ENCODE peak calls at places on chromosomes 7 and 10, in four cellular contexts. Q is H1, M is SK-N-SH, U is K562. K is an unnamed sample.

GRCh38 chr10:43048301-43049051 is 28.4 kb upstream of the RET start:
- DNase-seq in Q (no peak), M (peak), U (no peak), K (no peak)

GRCh38 chr7:87225696-87226095 is 6.2 kb upstream of the TMEM243 start:
- DNase-seq in Q (no peak), M (no peak), U (no peak), K (no peak)

GRCh38 chr7:27191716-27192545 is 6.9 kb upstream of the HOXA11 start:
- DNase-seq in Q (peak), M (no peak), U (no peak), K (no peak)

GRCh38 chr7:143479055-143479766 is 1.5 kb downstream of the TAS2R41 start:
- DNase-seq in Q (no peak), M (no peak), U (no peak), K (no peak)

GRCh38 chr10:91010952-91011351 is 90.1 kb upstream of the ANKRD1 start:
- DNase-seq in Q (no peak), M (no peak), U (no peak), K (no peak)

GRCh38 chr7:121305109-121305508 is 23.7 kb upstream of the WNT16 start:
- DNase-seq in Q (no peak), M (no peak), U (no peak), K (no peak)

GRCh38 chr10:78038791-78039547 is 5.3 kb downstream of the RPS24 start:
- DNase-seq in Q (no peak), M (no peak), U (no peak), K (no peak)

GRCh38 chr10:14837756-14838581 is at the start of the genes CDNF, HSPA14 and MSANTD7:
- DNase-seq in Q (peak), M (peak), U (peak), K (peak)

GRCh38 chr7:117656806-117657205 is 177.0 kb downstream of the CFTR start:
- DNase-seq in Q (no peak), M (no peak), U (no peak), K (no peak)

DNA sequence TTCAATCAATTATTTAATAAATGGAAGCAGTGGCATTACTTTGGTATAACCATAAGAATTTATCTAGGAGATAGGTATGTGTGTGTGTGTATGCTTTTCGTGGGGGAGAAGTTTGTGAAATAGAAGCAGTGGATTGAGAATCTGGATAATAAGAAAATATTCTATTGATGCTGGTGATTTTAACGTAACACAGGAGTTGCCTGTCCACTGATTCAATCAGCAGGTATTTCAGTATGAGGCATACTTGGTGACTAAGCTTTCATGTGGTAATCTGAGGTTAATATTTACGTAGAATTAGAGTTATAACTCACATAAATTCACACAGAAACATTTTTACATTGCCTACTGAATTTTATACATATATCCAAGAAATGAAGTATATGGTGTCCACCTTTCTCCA is 568.0 kb downstream of the ZWINT start:
- DNase-seq in Q (no peak), M (no peak), U (no peak), K (no peak)
- TF ChIP-seq NRF1 in Q (no peak), M (no peak), U (no peak), K (no peak)

GRCh38 chr7:55066938-55067337 is 48.1 kb downstream of the EGFR start:
- DNase-seq in Q (no peak), M (no peak), U (no peak), K (no peak)

GRCh38 chr7:55065511-55066229 is 46.9 kb downstream of the EGFR start:
- DNase-seq in Q (no peak), M (no peak), U (no peak), K (peak)

GRCh38 chr7:55067748-55068147 is 48.9 kb downstream of the EGFR start:
- DNase-seq in Q (no peak), M (no peak), U (no peak), K (no peak)

GRCh38 chr7:55065079-55065478 is 46.3 kb downstream of the EGFR start:
- DNase-seq in Q (no peak), M (no peak), U (no peak), K (peak)

DNA sequence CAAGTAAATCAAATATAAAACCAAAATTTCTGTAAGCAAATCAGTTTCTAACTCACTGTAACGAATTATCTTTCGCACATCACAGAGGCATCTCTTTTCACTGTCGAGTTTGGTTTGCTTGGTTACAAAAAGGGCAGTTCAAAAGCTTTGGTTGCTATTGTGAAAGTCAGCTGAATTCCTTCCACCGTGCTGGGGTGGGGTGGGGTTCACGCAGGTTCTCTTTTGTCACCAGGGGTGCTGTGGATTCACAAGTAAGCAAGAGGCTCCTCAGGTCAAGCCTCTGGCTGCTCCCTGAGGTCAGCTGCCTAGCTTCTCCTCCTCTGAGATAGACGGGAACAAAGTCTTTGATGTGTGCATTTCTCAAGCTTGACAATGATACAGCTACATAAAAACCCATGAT is 47.7 kb downstream of the EGFR start:
- DNase-seq in Q (no peak), M (no peak), U (no peak), K (no peak)
- H3K9ac ChIP-seq in Q (no peak), M (peak), U (no peak), K (no peak)

GRCh38 chr10:117299435-117299834 is 58.5 kb downstream of the SLC18A2 start:
- DNase-seq in Q (no peak), M (no peak), U (no peak), K (no peak)
- H3K27ac ChIP-seq in Q (no peak), M (no peak), U (no peak), K (no peak)

GRCh38 chr10:123147635-123148413 is at the start of gene HMX2:
- DNase-seq in Q (peak), M (peak), U (peak), K (no peak)
- TF ChIP-seq NRF1 in Q (no peak), M (no peak), U (no peak), K (no peak)

GRCh38 chr7:140689199-140690152 is 7.0 kb upstream of the NDUFB2 start:
- DNase-seq in Q (no peak), M (no peak), U (no peak), K (no peak)
- H3K9ac ChIP-seq in Q (no peak), M (no peak), U (no peak), K (no peak)

GRCh38 chr7:50356212-50356944 is 51.9 kb downstream of the IKZF1 start:
- DNase-seq in Q (no peak), M (no peak), U (peak), K (no peak)

GRCh38 chr7:50358306-50358705 is 53.8 kb downstream of the IKZF1 start:
- DNase-seq in Q (no peak), M (no peak), U (peak), K (no peak)

GRCh38 chr7:50357346-50357745 is 52.8 kb downstream of the IKZF1 start:
- DNase-seq in Q (no peak), M (no peak), U (no peak), K (no peak)

GRCh38 chr7:50355817-50356178 is 51.3 kb downstream of the IKZF1 start:
- DNase-seq in Q (no peak), M (no peak), U (peak), K (no peak)

GRCh38 chr7:50356945-50357268 is 52.4 kb downstream of the IKZF1 start:
- DNase-seq in Q (no peak), M (no peak), U (no peak), K (no peak)
- H3K27ac ChIP-seq in Q (no peak), M (no peak), U (peak), K (no peak)

DNA sequence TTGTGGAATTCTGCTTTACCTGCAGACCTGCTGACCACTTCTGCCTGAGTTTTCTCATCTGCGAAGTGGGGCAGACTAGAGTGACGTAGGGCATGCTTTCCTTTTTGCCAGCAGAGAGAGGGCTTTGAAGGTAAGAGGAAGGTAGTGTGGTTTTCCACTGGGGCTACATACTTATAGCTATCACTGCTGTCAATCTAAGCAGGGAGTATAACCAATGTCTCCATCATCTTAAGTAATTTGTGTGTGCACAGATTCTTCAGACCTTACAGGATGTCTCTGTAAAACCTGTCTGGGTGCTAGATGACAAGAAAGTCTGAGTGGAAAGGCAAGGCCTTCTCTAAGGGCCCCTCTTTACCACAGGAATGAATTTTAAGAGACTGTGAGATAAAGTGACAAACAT is 106.8 kb downstream of the RBM20 start:
- DNase-seq in Q (no peak), M (no peak), U (no peak), K (no peak)
- TF ChIP-seq NRF1 in Q (no peak), M (no peak), U (no peak), K (no peak)

DNA sequence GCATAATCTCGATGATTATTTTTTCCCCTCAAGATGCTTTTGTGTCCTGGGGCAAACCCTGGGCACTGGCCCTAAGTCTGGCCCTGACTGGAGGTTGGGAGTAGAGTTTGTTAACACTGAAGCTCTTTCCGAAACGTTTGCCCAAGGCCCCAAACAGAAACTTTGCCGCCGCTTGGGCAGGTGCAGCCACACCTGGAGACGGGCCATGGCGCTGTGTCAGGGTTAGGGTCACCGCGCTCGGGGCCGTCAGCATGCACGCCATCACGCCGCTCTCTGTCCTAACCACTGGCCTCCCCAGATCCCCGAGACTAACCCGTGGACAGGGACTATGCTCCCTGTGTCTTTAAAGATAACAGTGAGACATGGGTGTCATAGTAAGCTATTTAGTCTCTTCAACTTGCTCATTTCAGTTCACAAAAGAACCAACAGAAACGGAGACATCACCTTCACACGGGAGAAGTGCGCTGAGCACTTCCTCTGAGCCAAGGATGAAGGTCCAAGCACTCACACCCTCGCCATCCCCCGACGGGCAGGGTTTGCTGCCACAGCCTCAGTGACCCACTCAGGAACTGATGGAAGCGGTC is 85.3 kb upstream of the DIP2C start:
- DNase-seq in Q (no peak), M (no peak), U (no peak), K (no peak)
- H3K9ac ChIP-seq in Q (no peak), M (no peak), U (no peak), K (no peak)

DNA sequence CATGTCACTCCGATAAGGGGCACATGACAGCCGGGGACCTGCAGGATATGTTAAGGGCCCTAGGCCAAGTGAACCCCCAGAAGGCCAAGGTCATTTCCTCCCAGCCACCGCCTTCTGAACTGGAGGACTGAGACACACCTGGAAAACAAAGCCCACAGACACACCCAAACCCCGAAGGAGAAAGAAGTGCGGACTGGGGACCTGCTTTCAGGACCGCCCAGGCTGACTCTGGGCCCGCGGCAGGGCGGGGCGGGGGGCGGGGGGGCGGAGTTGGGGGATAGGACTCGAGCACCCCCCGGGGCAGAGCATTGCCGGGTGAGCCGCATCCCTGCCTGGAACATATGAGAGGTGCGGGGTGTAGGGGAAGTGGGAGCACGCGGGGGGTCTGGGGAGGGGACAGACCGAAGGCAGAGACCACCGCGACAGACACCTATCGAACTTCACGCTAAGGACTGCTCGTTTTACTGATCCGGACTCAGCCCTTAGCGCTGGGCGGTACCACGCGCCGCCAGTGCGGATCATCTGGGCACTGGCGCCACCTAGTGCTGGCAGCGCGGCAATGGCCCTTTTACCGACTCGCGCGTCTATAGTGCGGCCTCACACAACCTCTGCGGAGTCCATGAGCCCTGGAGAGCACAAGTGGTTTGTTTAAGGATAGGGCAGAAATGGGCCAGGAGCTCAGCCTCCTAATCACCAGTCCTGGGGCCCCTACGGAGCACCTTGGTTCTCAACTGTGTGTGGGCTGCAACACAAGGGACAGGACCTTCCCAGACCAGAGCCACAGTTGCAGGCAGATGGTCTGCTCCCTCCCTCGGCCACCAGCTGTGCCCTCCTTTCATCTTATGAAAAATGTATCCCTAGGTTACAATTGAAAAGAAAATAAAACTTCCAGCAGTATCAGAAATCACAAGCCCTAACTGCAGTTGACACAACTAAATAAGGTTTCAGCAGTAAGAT is 157.6 kb downstream of the HERPUD2 start:
- DNase-seq in Q (peak), M (peak), U (peak), K (no peak)
- H3K27ac ChIP-seq in Q (no peak), M (no peak), U (no peak), K (no peak)

GRCh38 chr7:155261031-155261985 is 36.4 kb upstream of the INSIG1 start:
- DNase-seq in Q (no peak), M (no peak), U (no peak), K (no peak)

GRCh38 chr7:155262010-155262409 is 35.7 kb upstream of the INSIG1 start:
- DNase-seq in Q (no peak), M (no peak), U (no peak), K (no peak)

GRCh38 chr7:155259791-155260497 is 37.7 kb upstream of the INSIG1 start:
- DNase-seq in Q (no peak), M (no peak), U (no peak), K (no peak)

GRCh38 chr7:155258233-155258575 is 39.5 kb upstream of the INSIG1 start:
- DNase-seq in Q (no peak), M (no peak), U (no peak), K (no peak)

DNA sequence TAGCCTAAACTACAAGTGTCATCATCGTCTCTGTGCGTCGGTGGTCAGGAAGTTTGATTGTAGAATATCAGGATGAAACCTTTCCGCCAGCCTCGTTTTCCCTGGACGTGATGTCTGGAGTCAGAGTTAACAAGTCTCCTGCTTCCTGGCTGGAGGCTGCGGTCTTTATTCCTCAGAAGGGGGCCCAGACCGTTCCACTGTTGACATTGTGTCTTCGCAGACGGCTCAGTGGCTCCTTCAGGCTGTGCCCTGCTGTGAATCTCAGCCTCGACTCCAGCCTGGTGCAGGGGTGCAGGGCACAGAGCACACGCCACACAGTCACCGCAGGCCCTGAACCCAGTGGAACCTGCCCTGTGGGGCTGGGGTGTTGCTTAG is 37.2 kb upstream of the INSIG1 start:
- DNase-seq in Q (no peak), M (no peak), U (no peak), K (no peak)
- TF ChIP-seq NRF1 in Q (no peak), M (no peak), U (no peak), K (no peak)

K was measured in GM12878.